ENCODE peak calls at places on chromosomes 1 and 21, in ten cellular contexts. R, K, W, C, Z, T, A, S, V and L are unnamed samples.
A peak's percentile ranks its signal among the peaks of the same experiment; 100 is the strongest.

GRCh38 chr1:7248828-7249227 is 463.6 kb downstream of the CAMTA1 start:
- DNase-seq in R (no peak), K (no peak), W (no peak), C (no peak), Z (no peak), T (no peak), A (no peak), S (no peak), V (no peak), L (peak; percentile 8)

GRCh38 chr1:53130878-53131589 is 11.4 kb downstream of the SLC1A7 start:
- DNase-seq in R (no peak), K (no peak), W (no peak), C (no peak), Z (no peak), T (no peak), A (no peak), S (no peak), V (no peak), L (no peak)

GRCh38 chr1:163406787-163407186 is 85.0 kb downstream of the NUF2 start:
- DNase-seq in R (no peak), K (no peak), W (no peak), C (no peak), Z (peak; percentile 10), T (no peak), A (no peak), S (no peak), V (no peak), L (no peak)

GRCh38 chr1:246923482-246923881 is 8.3 kb downstream of the AHCTF1 start:
- DNase-seq in R (no peak), K (no peak), W (no peak), C (peak; percentile 32), Z (no peak), T (no peak), A (no peak), S (no peak), V (no peak), L (no peak)

GRCh38 chr1:23431431-23431830 is 6.9 kb upstream of the TCEA3 start:
- DNase-seq in R (no peak), K (no peak), W (no peak), C (no peak), Z (no peak), T (no peak), A (no peak), S (no peak), V (no peak), L (no peak)

GRCh38 chr1:62229932-62230331 is 35.3 kb downstream of the L1TD1 start:
- DNase-seq in R (no peak), K (no peak), W (no peak), C (no peak), Z (peak; percentile 16), T (no peak), A (no peak), S (no peak), V (no peak), L (no peak)

GRCh38 chr1:36256558-36257374 is 32.5 kb downstream of the THRAP3 start:
- DNase-seq in R (no peak), K (no peak), W (no peak), C (no peak), Z (no peak), T (no peak), A (no peak), S (no peak), V (no peak), L (no peak)

GRCh38 chr1:160618763-160619274 is 28.0 kb downstream of the SLAMF1 start:
- DNase-seq in R (no peak), K (peak; percentile 32), W (peak; percentile 29), C (peak; percentile 7), Z (no peak), T (no peak), A (no peak), S (no peak), V (no peak), L (no peak)

GRCh38 chr21:35641271-35642016 is 418.9 kb downstream of the SETD4 start:
- DNase-seq in R (no peak), K (no peak), W (no peak), C (no peak), Z (no peak), T (no peak), A (peak; percentile 77), S (no peak), V (no peak), L (no peak)

GRCh38 chr21:35195232-35195631 is 146.1 kb upstream of the RUNX1 start:
- DNase-seq in R (no peak), K (no peak), W (no peak), C (peak; percentile 55), Z (no peak), T (no peak), A (no peak), S (no peak), V (no peak), L (no peak)

DNA sequence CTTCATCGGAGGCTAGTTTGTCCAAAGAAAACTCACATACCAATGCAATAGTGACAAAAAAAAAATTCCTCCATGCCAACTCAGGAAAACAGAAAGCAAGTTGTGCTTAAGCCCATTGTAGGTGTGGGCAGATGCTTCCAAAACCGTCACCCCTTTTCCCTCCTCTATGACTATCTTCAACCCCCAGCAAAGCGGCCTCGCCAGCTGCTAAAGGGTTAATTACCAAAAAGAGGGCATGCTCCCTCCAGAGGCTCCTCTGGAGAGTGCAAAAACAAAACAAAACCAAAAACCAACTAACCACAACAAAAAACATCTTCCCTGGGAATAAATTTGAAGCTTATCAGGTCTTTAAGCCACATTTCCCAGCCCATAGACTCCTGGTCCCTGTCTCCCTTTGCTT is 1.2 kb downstream of the LMOD1 start:
- DNase-seq in R (no peak), K (no peak), W (no peak), C (no peak), Z (no peak), T (no peak), A (no peak), S (no peak), V (no peak), L (no peak)
- TF ChIP-seq CTCF in R (peak; percentile 14), K (no peak), W (no peak), C (peak; percentile 26), Z (peak; percentile 24), T (peak; percentile 17), A (peak; percentile 58), S (peak; percentile 43), V (peak; percentile 42), L (peak; percentile 54)

GRCh38 chr21:31560479-31560878 is 99.0 kb upstream of the SOD1 start:
- DNase-seq in R (no peak), K (no peak), W (no peak), C (no peak), Z (no peak), T (no peak), A (no peak), S (no peak), V (no peak), L (no peak)

GRCh38 chr21:31566611-31567010 is 92.9 kb upstream of the SOD1 start:
- DNase-seq in R (no peak), K (no peak), W (no peak), C (no peak), Z (no peak), T (no peak), A (no peak), S (no peak), V (no peak), L (no peak)

GRCh38 chr21:31564439-31564838 is 95.1 kb upstream of the SOD1 start:
- DNase-seq in R (peak; percentile 79), K (no peak), W (no peak), C (peak; percentile 27), Z (no peak), T (no peak), A (no peak), S (no peak), V (no peak), L (no peak)

GRCh38 chr21:31570824-31571425 is 88.6 kb upstream of the SOD1 start:
- DNase-seq in R (no peak), K (no peak), W (no peak), C (no peak), Z (no peak), T (no peak), A (no peak), S (no peak), V (no peak), L (no peak)

GRCh38 chr21:31566061-31566460 is 93.4 kb upstream of the SOD1 start:
- DNase-seq in R (no peak), K (no peak), W (no peak), C (no peak), Z (no peak), T (no peak), A (no peak), S (no peak), V (no peak), L (no peak)
- TF ChIP-seq CTCF in R (no peak), K (no peak), W (no peak), C (no peak), Z (no peak), T (no peak), A (no peak), S (peak; percentile 20), V (no peak), L (peak; percentile 42)

GRCh38 chr1:30133414-30134055 is 589.9 kb downstream of the MATN1 start:
- DNase-seq in R (no peak), K (no peak), W (no peak), C (no peak), Z (no peak), T (no peak), A (no peak), S (no peak), V (no peak), L (no peak)
- TF ChIP-seq CTCF in R (no peak), K (no peak), W (no peak), C (no peak), Z (no peak), T (no peak), A (no peak), S (no peak), V (no peak), L (no peak)

GRCh38 chr1:13762642-13763041 is 62.7 kb downstream of the PRDM2 start:
- DNase-seq in R (no peak), K (no peak), W (no peak), C (no peak), Z (no peak), T (no peak), A (no peak), S (no peak), V (no peak), L (no peak)

GRCh38 chr1:13764933-13765332 is 64.9 kb downstream of the PRDM2 start:
- DNase-seq in R (no peak), K (peak; percentile 12), W (no peak), C (no peak), Z (no peak), T (no peak), A (no peak), S (no peak), V (no peak), L (no peak)

GRCh38 chr1:13763991-13764390 is 64.0 kb downstream of the PRDM2 start:
- DNase-seq in R (no peak), K (no peak), W (no peak), C (no peak), Z (no peak), T (no peak), A (no peak), S (no peak), V (no peak), L (no peak)

GRCh38 chr1:13763264-13763663 is 63.3 kb downstream of the PRDM2 start:
- DNase-seq in R (no peak), K (no peak), W (no peak), C (no peak), Z (no peak), T (no peak), A (no peak), S (no peak), V (no peak), L (no peak)

DNA sequence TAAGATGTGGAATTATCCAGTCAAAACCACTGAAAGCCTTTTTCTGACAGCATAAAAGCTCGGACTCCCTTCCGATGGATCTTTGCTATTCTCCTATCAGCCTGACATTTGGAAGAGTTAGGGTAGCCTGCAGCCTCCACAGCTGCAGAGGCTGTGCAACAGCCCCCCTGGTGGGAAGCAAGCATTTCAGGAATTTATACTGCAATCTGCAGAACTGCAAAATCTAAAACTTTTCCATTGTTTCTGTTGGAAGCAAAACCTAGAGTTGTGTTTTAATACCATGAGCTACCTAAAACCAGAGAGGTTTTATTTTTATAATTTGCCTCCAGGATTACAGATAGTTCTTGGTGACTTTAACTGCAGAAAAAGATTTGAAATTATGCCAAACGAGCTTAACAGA is 64.5 kb downstream of the PRDM2 start:
- DNase-seq in R (peak; percentile 10), K (no peak), W (no peak), C (no peak), Z (no peak), T (no peak), A (no peak), S (no peak), V (no peak), L (no peak)
- TF ChIP-seq CTCF in R (no peak), K (no peak), W (no peak), C (no peak), Z (no peak), T (no peak), A (no peak), S (peak; percentile 15), V (no peak), L (no peak)